ENCODE peak calls at places on chromosomes 6 and 20, in eight cellular contexts. V is A673; B is K562; Q is heart left ventricle; A is CD8-positive, alpha-beta T cell; X is tibial artery; P is neural progenitor cell; L is testis. J is an unnamed sample.

GRCh38 chr20:1001981-1002681 is at the start of gene RSPO4:
- DNase-seq in Q (no peak), P (peak; percentile 64), V (no peak), A (no peak), B (no peak), X (no peak), L (no peak), J (peak; percentile 43)

GRCh38 chr6:69704916-69705315 is 91.9 kb downstream of the LMBRD1 start:
- DNase-seq in X (no peak), P (no peak), Q (no peak), A (no peak), B (no peak), L (no peak), V (no peak), J (peak; percentile 3)

GRCh38 chr6:104682722-104683643 is 176.7 kb downstream of the HACE1 start:
- DNase-seq in L (peak; percentile 87), V (peak; percentile 82), B (peak; percentile 82), Q (peak; percentile 38), P (peak; percentile 73), X (no peak), A (peak; percentile 72), J (peak; percentile 60)

GRCh38 chr6:40778186-40778585 is 191.0 kb upstream of the LRFN2 start:
- DNase-seq in A (no peak), V (no peak), B (no peak), X (no peak), L (no peak), Q (no peak), P (no peak), J (no peak)

GRCh38 chr6:158068893-158069799 is 87.5 kb downstream of the SYNJ2 start:
- DNase-seq in V (peak; percentile 32), P (no peak), A (no peak), L (no peak), Q (no peak), B (peak; percentile 34), X (peak; percentile 76), J (no peak)

GRCh38 chr6:108766419-108766818 is 81.8 kb upstream of the ARMC2 start:
- DNase-seq in B (no peak), V (no peak), P (no peak), Q (no peak), A (no peak), L (no peak), X (no peak), J (no peak)

GRCh38 chr6:26240157-26240980 is 124.6 kb upstream of the BTN3A2 start:
- DNase-seq in B (no peak), V (peak; percentile 96), L (peak; percentile 90), X (peak; percentile 64), Q (peak; percentile 81), A (peak; percentile 62), P (peak; percentile 71), J (peak; percentile 63)

GRCh38 chr20:32110173-32110704 is 725 bp downstream of the TM9SF4 start:
- DNase-seq in A (no peak), V (peak; percentile 28), B (no peak), Q (peak; percentile 12), L (no peak), P (no peak), X (no peak), J (no peak)

GRCh38 chr6:22141271-22141745 is 155.5 kb downstream of the PRL start:
- DNase-seq in L (no peak), Q (peak; percentile 63), B (no peak), P (no peak), X (no peak), V (no peak), A (no peak), J (peak; percentile 34)

GRCh38 chr6:156420172-156420993 is 356.8 kb upstream of the ARID1B start:
- DNase-seq in L (no peak), A (no peak), X (no peak), V (no peak), P (no peak), Q (no peak), B (no peak), J (peak; percentile 26)

GRCh38 chr6:111101987-111102386 is 14.7 kb downstream of the SLC16A10 start:
- DNase-seq in B (no peak), L (no peak), P (no peak), V (no peak), A (no peak), Q (no peak), X (no peak), J (no peak)

GRCh38 chr20:38589351-38589750 is 8.4 kb downstream of the ADIG start:
- DNase-seq in Q (no peak), L (no peak), X (no peak), V (no peak), A (no peak), P (no peak), B (no peak), J (no peak)

GRCh38 chr6:1075444-1075843 is 236.5 kb upstream of the FOXQ1 start:
- DNase-seq in Q (no peak), L (no peak), P (no peak), B (no peak), A (no peak), V (no peak), X (no peak), J (no peak)

GRCh38 chr6:35500782-35501181 is 3.9 kb upstream of the TEAD3 start:
- DNase-seq in L (no peak), Q (no peak), B (no peak), A (no peak), P (no peak), V (no peak), X (no peak), J (no peak)

GRCh38 chr6:73375216-73375615 is 5.5 kb upstream of the OOEP start:
- DNase-seq in V (no peak), B (no peak), X (no peak), P (no peak), Q (no peak), L (no peak), A (no peak), J (no peak)

GRCh38 chr6:22095886-22096285 is 200.9 kb downstream of the PRL start:
- DNase-seq in P (no peak), V (no peak), A (no peak), L (no peak), X (no peak), Q (no peak), B (no peak), J (peak; percentile 83)

GRCh38 chr6:107653183-107653580 is 163.3 kb downstream of the SOBP start:
- DNase-seq in X (no peak), B (peak; percentile 67), P (no peak), A (no peak), L (no peak), Q (peak; percentile 55), V (no peak), J (no peak)

GRCh38 chr6:144758602-144759001 is 473.5 kb downstream of the UTRN start:
- DNase-seq in B (no peak), Q (no peak), P (no peak), V (peak; percentile 2), X (no peak), A (no peak), L (no peak), J (peak; percentile 14)

GRCh38 chr6:121515615-121516265 is 80.3 kb downstream of the GJA1 start:
- DNase-seq in B (no peak), X (no peak), L (no peak), Q (no peak), A (no peak), P (no peak), V (no peak), J (peak; percentile 43)

GRCh38 chr6:98833101-98834059 is 994 bp upstream of the POU3F2 start:
- DNase-seq in Q (no peak), B (no peak), V (peak; percentile 80), L (peak; percentile 56), A (no peak), X (no peak), P (peak; percentile 77), J (peak; percentile 32)

DNA sequence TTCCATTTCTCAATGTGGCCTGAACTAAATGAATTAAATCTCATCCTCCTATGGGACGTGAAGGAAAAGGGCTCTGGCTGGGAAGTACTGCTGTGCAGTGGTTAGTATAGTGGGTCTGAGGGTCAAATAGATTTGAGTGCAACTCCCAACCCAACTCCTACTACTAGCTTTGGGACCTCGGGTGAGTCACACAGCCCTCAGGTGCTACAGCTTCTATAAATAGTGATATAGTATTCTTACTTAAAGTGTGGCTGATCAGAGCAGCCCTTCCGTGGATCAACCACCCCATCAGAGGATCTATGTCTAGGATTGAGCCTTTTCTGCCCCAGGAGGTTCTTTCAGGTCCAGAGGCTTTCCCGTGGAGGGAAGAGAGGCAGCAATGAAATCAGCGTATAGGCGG is 904 bp upstream of the UST start:
- DNase-seq in V (no peak), B (no peak), X (no peak), P (no peak), Q (no peak), A (no peak), L (no peak), J (peak; percentile 2)
- H3K4me1 ChIP-seq in V (peaks cover 7% of the 10 kb centered on the region), B (peaks cover 15% of the 10 kb centered on the region), X (peaks cover 21% of the 10 kb centered on the region), P (peaks cover 21% of the 10 kb centered on the region), Q (no peaks in the 10 kb centered on the region), A (peaks cover 11% of the 10 kb centered on the region), L (peaks cover 7% of the 10 kb centered on the region), J (peaks cover 5% of the 10 kb centered on the region)

DNA sequence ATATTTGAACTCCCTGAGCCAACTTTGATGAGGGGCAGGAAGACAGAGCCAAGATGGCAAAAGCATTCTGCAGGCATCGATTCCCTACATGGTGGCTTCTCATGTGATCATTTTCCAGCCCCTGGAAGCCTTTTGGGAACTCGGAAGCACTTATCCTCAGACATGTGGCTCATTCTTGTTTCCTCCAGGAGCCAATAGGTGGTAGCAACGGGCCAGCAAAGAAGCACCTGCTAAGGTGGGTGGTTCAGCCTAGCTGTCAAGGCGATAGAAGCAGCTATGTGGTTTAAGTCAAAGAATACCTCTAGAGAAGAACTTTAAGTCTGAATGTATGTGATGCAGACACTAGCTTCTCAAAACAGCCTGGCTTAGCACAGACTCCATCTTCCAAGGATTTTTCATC is 64.9 kb upstream of the PAX1 start:
- DNase-seq in L (no peak), B (peak; percentile 13), V (peak; percentile 34), A (no peak), X (no peak), Q (no peak), P (peak; percentile 64), J (peak; percentile 30)
- TF ChIP-seq CTCF in L (no peak), B (peak; percentile 73), V (peak; percentile 46), A (no peak), X (no peak), Q (peak; percentile 25), P (peak; percentile 63), J (no peak)

GRCh38 chr6:56744528-56744927 is 101.8 kb upstream of the DST start:
- DNase-seq in P (no peak), L (no peak), Q (no peak), X (no peak), A (no peak), V (no peak), B (no peak), J (no peak)
- H3K4me1 ChIP-seq in P (peaks cover 68% of the 10 kb centered on the region), L (no peaks in the 10 kb centered on the region), Q (no peaks in the 10 kb centered on the region), X (peaks cover 46% of the 10 kb centered on the region), A (no peaks in the 10 kb centered on the region), V (no peaks in the 10 kb centered on the region), B (no peaks in the 10 kb centered on the region), J (peaks cover 40% of the 10 kb centered on the region)

GRCh38 chr6:149961728-149962425 is 1.9 kb upstream of the ULBP1 start:
- DNase-seq in Q (no peak), X (no peak), B (peak; percentile 25), V (peak; percentile 61), L (no peak), A (peak; percentile 52), P (peak; percentile 62), J (no peak)
- TF ChIP-seq CTCF in Q (peak; percentile 20), X (no peak), B (peak; percentile 42), V (peak; percentile 42), L (no peak), A (peak; percentile 49), P (peak; percentile 45), J (peak; percentile 23)